ENCODE peak calls at places on chromosomes 12 and 14, in nine cellular contexts. N is fibroblast of lung, J is transverse colon, I is psoas muscle, D is right atrium auricular region, K is heart left ventricle, A is heart right ventricle, Z is mesenchymal stem cell, H is uterus. B is an unnamed sample. For H3K9me3, the result is how much of the 10 kb centered on the place peaks cover.

GRCh38 chr12:4272014-4272975 is 1.3 kb upstream of the CCND2 start:
- DNase-seq in N (peak), J (peak), I (peak), D (peak), K (peak), A (peak), Z (peak), H (peak), B (peak)

GRCh38 chr12:93108958-93109357 is 179.9 kb upstream of the EEA1 start:
- DNase-seq in N (peak), J (no peak), I (no peak), D (no peak), K (no peak), A (no peak), Z (peak), H (no peak), B (no peak)

GRCh38 chr14:72781476-72782181 is 112.3 kb downstream of the DPF3 start:
- DNase-seq in N (peak), J (no peak), I (no peak), D (peak), K (no peak), A (no peak), Z (peak), H (no peak), B (no peak)

GRCh38 chr14:104982548-104983230 is 2.9 kb upstream of the CLBA1 start:
- DNase-seq in N (no peak), J (no peak), I (no peak), D (no peak), K (no peak), A (no peak), Z (no peak), H (no peak), B (peak)

GRCh38 chr14:103136388-103137271 is 13.4 kb downstream of the TNFAIP2 start:
- DNase-seq in N (peak), J (no peak), I (peak), D (no peak), K (no peak), A (no peak), Z (peak), H (peak), B (peak)

GRCh38 chr14:70897475-70897874 is 9.8 kb upstream of the PCNX1 start:
- DNase-seq in N (peak), J (no peak), I (no peak), D (no peak), K (no peak), A (no peak), Z (peak), H (no peak), B (no peak)

GRCh38 chr14:78835052-78835451 is 664.9 kb downstream of the NRXN3 start:
- DNase-seq in N (no peak), J (no peak), I (no peak), D (no peak), K (no peak), A (no peak), Z (no peak), H (no peak), B (no peak)

GRCh38 chr14:73242274-73242960 is 5.1 kb downstream of the PAPLN start:
- DNase-seq in N (no peak), J (no peak), I (peak), D (no peak), K (no peak), A (no peak), Z (no peak), H (no peak), B (no peak)

GRCh38 chr14:59318908-59319307 is 130.4 kb downstream of the DAAM1 start:
- DNase-seq in N (no peak), J (no peak), I (no peak), D (no peak), K (peak), A (peak), Z (no peak), H (no peak), B (no peak)

GRCh38 chr12:30988887-30989286 is 62.3 kb downstream of the TSPAN11 start:
- DNase-seq in N (no peak), J (peak), I (no peak), D (no peak), K (no peak), A (no peak), Z (no peak), H (no peak), B (no peak)

GRCh38 chr14:75479770-75480600 is 42.3 kb upstream of the BATF start:
- DNase-seq in N (no peak), J (no peak), I (no peak), D (no peak), K (no peak), A (no peak), Z (no peak), H (no peak), B (no peak)

GRCh38 chr12:113186033-113186365 is 478 bp downstream of the RITA1 start:
- DNase-seq in N (peak), J (no peak), I (no peak), D (no peak), K (no peak), A (no peak), Z (peak), H (no peak), B (no peak)

GRCh38 chr12:40566246-40566645 is 126.0 kb upstream of the CNTN1 start:
- DNase-seq in N (no peak), J (no peak), I (no peak), D (no peak), K (no peak), A (no peak), Z (no peak), H (no peak), B (no peak)

GRCh38 chr14:35808076-35808657 is 928 bp downstream of the RALGAPA1 start:
- DNase-seq in N (peak), J (peak), I (no peak), D (no peak), K (no peak), A (no peak), Z (peak), H (peak), B (no peak)

GRCh38 chr14:61476737-61477410 is 155.5 kb downstream of the PRKCH start:
- DNase-seq in N (peak), J (peak), I (no peak), D (peak), K (no peak), A (peak), Z (peak), H (peak), B (no peak)

GRCh38 chr12:49462103-49462739 is 76.6 kb upstream of the KCNH3 start:
- DNase-seq in N (no peak), J (no peak), I (peak), D (no peak), K (peak), A (peak), Z (no peak), H (no peak), B (no peak)

GRCh38 chr12:4499186-4499585 is 39.5 kb upstream of the RAD51AP1 start:
- DNase-seq in N (no peak), J (no peak), I (no peak), D (no peak), K (no peak), A (no peak), Z (no peak), H (no peak), B (no peak)

GRCh38 chr14:29629839-29630238 is 297.8 kb downstream of the PRKD1 start:
- DNase-seq in N (no peak), J (no peak), I (no peak), D (no peak), K (no peak), A (no peak), Z (no peak), H (no peak), B (no peak)

GRCh38 chr14:65866906-65867305 is 454.4 kb downstream of the FUT8 start:
- DNase-seq in N (no peak), J (peak), I (no peak), D (no peak), K (no peak), A (no peak), Z (no peak), H (no peak), B (no peak)

GRCh38 chr12:4960547-4960946 is 50.8 kb downstream of the KCNA1 start:
- DNase-seq in N (no peak), J (no peak), I (no peak), D (no peak), K (peak), A (peak), Z (no peak), H (no peak), B (no peak)

GRCh38 chr12:101931498-101932326 is 54.3 kb downstream of the DRAM1 start:
- DNase-seq in N (no peak), J (no peak), I (no peak), D (no peak), K (no peak), A (no peak), Z (no peak), H (no peak), B (no peak)

GRCh38 chr14:104297721-104298401 is 159.5 kb downstream of the KIF26A start:
- DNase-seq in N (no peak), J (no peak), I (peak), D (no peak), K (peak), A (no peak), Z (no peak), H (no peak), B (peak)

GRCh38 chr14:69620211-69620611 is 8.8 kb downstream of the SUSD6 start:
- DNase-seq in N (peak), J (no peak), I (no peak), D (no peak), K (no peak), A (no peak), Z (no peak), H (no peak), B (no peak)

GRCh38 chr14:33364536-33364935 is 425.9 kb downstream of the NPAS3 start:
- DNase-seq in N (no peak), J (no peak), I (no peak), D (no peak), K (no peak), A (no peak), Z (no peak), H (no peak), B (no peak)

GRCh38 chr12:24864796-24865125 is 84.1 kb downstream of the BCAT1 start:
- DNase-seq in N (peak), J (no peak), I (no peak), D (no peak), K (no peak), A (no peak), Z (peak), H (no peak), B (no peak)

GRCh38 chr14:79656086-79656485 is 555.2 kb downstream of the DIO2 start:
- DNase-seq in N (no peak), J (no peak), I (no peak), D (no peak), K (no peak), A (no peak), Z (no peak), H (no peak), B (no peak)

GRCh38 chr14:33999771-34000291 is 49.0 kb upstream of the EGLN3 start:
- DNase-seq in N (peak), J (no peak), I (no peak), D (no peak), K (no peak), A (no peak), Z (no peak), H (no peak), B (no peak)

GRCh38 chr14:99566390-99567354 is 37.3 kb downstream of the CCDC85C start:
- DNase-seq in N (no peak), J (no peak), I (no peak), D (no peak), K (no peak), A (no peak), Z (no peak), H (no peak), B (no peak)

GRCh38 chr14:20798318-20798717 is 4.3 kb downstream of the RNASE1 start:
- DNase-seq in N (no peak), J (no peak), I (no peak), D (no peak), K (peak), A (no peak), Z (no peak), H (no peak), B (no peak)

GRCh38 chr12:34547276-34547675 is 525.0 kb downstream of the ALG10 start:
- DNase-seq in N (no peak), J (no peak), I (no peak), D (no peak), K (no peak), A (no peak), Z (no peak), H (no peak), B (no peak)
- H3K9me3 ChIP-seq in N (under half), J (half or more), I (half or more), D (half or more), K (half or more), A (half or more), Z (half or more), H (under half), B (half or more)

DNA sequence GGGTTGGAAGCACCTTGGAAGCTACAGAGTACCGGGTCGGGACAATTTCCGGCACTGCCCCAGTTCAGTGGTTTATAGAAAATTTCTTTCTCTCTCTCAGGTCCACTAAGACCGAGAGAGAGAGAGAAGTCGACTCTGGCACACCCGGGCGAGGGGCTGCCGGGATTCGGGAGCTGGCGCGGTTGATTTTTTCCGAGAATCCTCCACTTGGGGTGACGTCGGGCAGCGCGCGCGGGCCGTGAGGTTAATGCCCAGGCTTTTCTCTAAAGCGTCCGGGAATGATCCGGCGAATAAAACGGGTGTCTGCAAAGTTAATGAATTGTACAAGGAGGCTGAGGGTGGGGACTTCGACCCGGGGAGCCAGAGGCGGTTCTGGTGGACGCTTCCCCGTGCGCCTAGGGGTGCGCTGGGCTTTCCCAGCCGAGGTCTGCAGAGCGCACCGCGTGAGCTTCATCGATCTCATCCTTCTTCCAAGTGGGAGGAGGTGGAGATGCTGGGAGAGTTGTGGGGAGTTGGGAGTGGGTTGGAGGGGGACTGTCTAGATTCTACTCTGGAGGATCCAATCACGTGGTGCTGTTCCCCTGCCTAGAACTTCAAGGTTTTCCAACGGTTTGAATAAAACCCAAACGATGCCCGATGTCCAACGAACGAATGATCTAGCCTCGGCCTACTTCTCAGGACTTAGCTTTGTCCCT is 51.9 kb upstream of the TBX3 start:
- DNase-seq in N (no peak), J (no peak), I (no peak), D (no peak), K (no peak), A (no peak), Z (no peak), H (no peak), B (no peak)
- H3K4me3 ChIP-seq in N (no peak), J (no peak), I (no peak), D (no peak), K (no peak), A (no peak), Z (no peak), H (no peak), B (no peak)

GRCh38 chr12:779745-780734 is 27.7 kb downstream of the WNK1 start:
- DNase-seq in N (peak), J (no peak), I (no peak), D (no peak), K (no peak), A (no peak), Z (peak), H (no peak), B (no peak)
- H3K27ac ChIP-seq in N (peak), J (no peak), I (peak), D (no peak), K (no peak), A (no peak), Z (peak), H (peak), B (no peak)

GRCh38 chr12:128707488-128707887 is 116.3 kb downstream of the SLC15A4 start:
- DNase-seq in N (no peak), J (no peak), I (no peak), D (no peak), K (no peak), A (no peak), Z (no peak), H (no peak), B (no peak)
- H3K9me3 ChIP-seq in N (under half), J (under half), I (under half), D (under half), K (under half), A (under half), Z (under half), H (under half), B (under half)

GRCh38 chr14:51488569-51489220 is 163.0 kb upstream of the FRMD6 start:
- DNase-seq in N (no peak), J (no peak), I (no peak), D (no peak), K (no peak), A (no peak), Z (no peak), H (no peak), B (no peak)
- H3K4me3 ChIP-seq in N (no peak), J (no peak), I (no peak), D (no peak), K (no peak), A (no peak), Z (no peak), H (no peak), B (no peak)

GRCh38 chr14:93051600-93052546 is 63.9 kb downstream of the ITPK1 start:
- DNase-seq in N (no peak), J (no peak), I (no peak), D (no peak), K (no peak), A (no peak), Z (no peak), H (no peak), B (no peak)
- H3K27ac ChIP-seq in N (no peak), J (peak), I (no peak), D (no peak), K (peak), A (no peak), Z (no peak), H (no peak), B (no peak)

DNA sequence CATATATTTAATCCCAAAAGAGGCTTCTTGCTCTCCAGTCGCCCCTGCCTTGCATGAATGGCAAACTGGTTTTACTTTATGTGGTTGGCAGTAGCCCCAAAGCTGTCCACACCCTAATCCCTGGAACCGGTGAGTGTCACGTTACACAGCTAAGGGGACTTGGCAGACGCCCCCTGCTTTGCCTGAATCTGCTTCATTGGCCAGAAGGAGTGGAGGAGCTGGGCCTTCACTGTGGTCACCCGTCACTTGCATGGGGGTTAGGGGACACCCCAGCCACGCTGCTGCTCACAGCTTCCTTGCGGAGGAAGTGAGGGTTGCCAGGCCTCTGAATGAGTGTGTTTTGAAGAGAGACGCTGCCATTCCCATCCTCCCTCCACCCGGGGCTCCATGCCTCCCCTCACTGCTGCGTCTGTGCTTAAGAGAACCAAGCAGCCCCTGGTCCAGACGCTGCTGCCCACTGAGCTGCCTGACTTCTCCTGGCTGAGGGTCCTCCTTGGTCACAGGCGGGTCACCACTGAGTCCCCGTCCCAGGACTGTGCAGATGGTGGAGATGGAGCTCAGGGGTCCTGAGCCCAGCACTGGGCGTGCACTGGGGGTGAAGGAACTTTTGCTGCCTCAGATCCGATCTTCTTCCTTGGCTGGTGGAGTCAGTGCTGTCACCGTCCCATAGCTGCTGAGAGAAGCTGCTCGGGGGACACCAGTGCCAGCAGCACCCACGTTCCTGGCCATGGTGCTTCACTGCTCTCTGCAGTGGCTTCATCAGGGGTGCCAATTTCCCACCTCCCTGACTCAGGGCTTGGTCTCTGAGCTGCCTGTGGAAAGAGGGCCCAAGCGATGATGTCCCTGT is 39.8 kb downstream of the GALNT9 start:
- DNase-seq in N (no peak), J (no peak), I (peak), D (no peak), K (no peak), A (no peak), Z (no peak), H (no peak), B (peak)
- H3K9me3 ChIP-seq in N (under half), J (under half), I (under half), D (under half), K (under half), A (under half), Z (under half), H (under half), B (under half)

GRCh38 chr14:94394594-94395305 is 6.3 kb upstream of the SERPINA1 start:
- DNase-seq in N (peak), J (peak), I (peak), D (peak), K (peak), A (peak), Z (no peak), H (no peak), B (peak)
- H3K4me3 ChIP-seq in N (no peak), J (no peak), I (no peak), D (no peak), K (no peak), A (no peak), Z (no peak), H (no peak), B (no peak)

B was measured in lower lobe of right lung.